ENCODE peak calls at places on chromosomes 16 and 17, in six cellular contexts. K is A549, X is tibial artery, Y is suprapubic skin, E is upper lobe of right lung, W is Peyer's patch. D is an unnamed sample. For H3K4me1, the result is how much of the 10 kb centered on the place peaks cover.

GRCh38 chr17:38476549-38476948 is 48.3 kb downstream of the ARHGAP23 start:
- DNase-seq in K (no peak), X (no peak), Y (no peak), E (no peak), W (no peak), D (peak)

GRCh38 chr16:28616636-28617035 is 6.8 kb upstream of the SULT1A1 start:
- DNase-seq in K (no peak), X (no peak), Y (no peak), E (no peak), W (no peak), D (peak)

GRCh38 chr17:77374170-77374936 is 233.6 kb downstream of the SEC14L1 start:
- DNase-seq in K (no peak), X (peak), Y (peak), E (peak), W (peak), D (peak)

GRCh38 chr17:44350733-44351226 is 5.7 kb downstream of the GRN start:
- DNase-seq in K (peak), X (no peak), Y (no peak), E (peak), W (peak), D (peak)

GRCh38 chr16:86034421-86034919 is 135.5 kb downstream of the IRF8 start:
- DNase-seq in K (no peak), X (peak), Y (no peak), E (peak), W (peak), D (no peak)

GRCh38 chr17:64077409-64077808 is 52.5 kb downstream of the ERN1 start:
- DNase-seq in K (no peak), X (no peak), Y (no peak), E (peak), W (no peak), D (no peak)

GRCh38 chr16:52439750-52440149 is 107.2 kb downstream of the TOX3 start:
- DNase-seq in K (no peak), X (no peak), Y (no peak), E (no peak), W (no peak), D (no peak)

GRCh38 chr16:57029161-57030160 is 40.1 kb downstream of the NLRC5 start:
- DNase-seq in K (no peak), X (no peak), Y (no peak), E (no peak), W (no peak), D (no peak)

GRCh38 chr16:528111-529011 is 849 bp downstream of the CAPN15 start:
- DNase-seq in K (no peak), X (no peak), Y (no peak), E (no peak), W (peak), D (peak)

GRCh38 chr16:14186007-14186953 is 115.2 kb downstream of the MRTFB start:
- DNase-seq in K (no peak), X (peak), Y (no peak), E (no peak), W (no peak), D (peak)

GRCh38 chr17:11035681-11036080 is 197.8 kb upstream of the PIRT start:
- DNase-seq in K (no peak), X (no peak), Y (no peak), E (no peak), W (no peak), D (no peak)

GRCh38 chr16:31001507-31002251 is 8.8 kb downstream of the STX1B start:
- DNase-seq in K (no peak), X (no peak), Y (no peak), E (no peak), W (no peak), D (no peak)

GRCh38 chr16:29141586-29142324 is 156.9 kb downstream of the LAT start:
- DNase-seq in K (no peak), X (peak), Y (peak), E (peak), W (peak), D (no peak)

GRCh38 chr17:38703742-38704644 is 1.1 kb upstream of the MLLT6 start:
- DNase-seq in K (no peak), X (peak), Y (peak), E (peak), W (peak), D (peak)

GRCh38 chr16:15601212-15601879 is 41.6 kb downstream of the MARF1 start:
- DNase-seq in K (no peak), X (no peak), Y (no peak), E (no peak), W (no peak), D (peak)
- H3K27ac ChIP-seq in K (no peak), X (no peak), Y (no peak), E (no peak), W (no peak), D (no peak)

GRCh38 chr16:74605332-74605731 is 1.6 kb downstream of the GLG1 start:
- DNase-seq in K (no peak), X (no peak), Y (no peak), E (no peak), W (no peak), D (no peak)
- H3K4me1 ChIP-seq in K (under half), X (under half), Y (under half), E (under half), W (under half), D (under half)

GRCh38 chr16:5438591-5438990 is 341.0 kb upstream of the EEF2KMT start:
- DNase-seq in K (no peak), X (no peak), Y (no peak), E (no peak), W (no peak), D (no peak)

GRCh38 chr16:5444181-5444580 is 346.6 kb upstream of the EEF2KMT start:
- DNase-seq in K (no peak), X (no peak), Y (no peak), E (no peak), W (no peak), D (no peak)

GRCh38 chr16:5446623-5447240 is 349.1 kb upstream of the EEF2KMT start:
- DNase-seq in K (no peak), X (no peak), Y (no peak), E (no peak), W (no peak), D (no peak)

GRCh38 chr16:5442986-5443385 is 345.4 kb upstream of the EEF2KMT start:
- DNase-seq in K (no peak), X (no peak), Y (no peak), E (no peak), W (no peak), D (no peak)

DNA sequence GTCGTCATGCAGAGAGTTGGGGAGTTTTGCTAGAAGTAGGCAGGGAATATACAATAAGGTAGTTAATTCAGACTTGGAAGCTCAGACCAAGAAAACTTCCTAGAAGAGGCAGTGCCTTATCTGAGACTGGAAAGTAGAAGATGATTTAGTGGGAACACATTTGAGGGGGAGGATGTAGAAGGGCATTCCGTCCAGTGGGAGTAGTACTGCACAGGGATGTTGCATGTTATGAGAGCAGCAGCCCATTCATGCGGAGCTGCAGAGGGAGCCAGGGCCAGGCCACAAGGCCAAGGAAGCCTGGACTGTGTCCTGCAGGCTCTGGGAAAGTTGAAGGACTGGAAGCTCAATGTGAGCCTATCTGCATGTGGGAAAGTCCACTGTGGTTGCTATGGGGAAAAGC is 344.5 kb upstream of the EEF2KMT start:
- DNase-seq in K (no peak), X (no peak), Y (no peak), E (no peak), W (no peak), D (no peak)
- H3K27ac ChIP-seq in K (no peak), X (no peak), Y (no peak), E (no peak), W (no peak), D (no peak)

GRCh38 chr16:81460075-81460474 is 15.5 kb downstream of the CMIP start:
- DNase-seq in K (no peak), X (no peak), Y (no peak), E (no peak), W (no peak), D (no peak)
- H3K4me1 ChIP-seq in K (half or more), X (under half), Y (under half), E (half or more), W (under half), D (under half)

GRCh38 chr17:81202318-81202717 is 20.4 kb downstream of the CEP131 start:
- DNase-seq in K (no peak), X (no peak), Y (no peak), E (no peak), W (no peak), D (no peak)
- H3K27ac ChIP-seq in K (no peak), X (no peak), Y (no peak), E (no peak), W (no peak), D (no peak)

DNA sequence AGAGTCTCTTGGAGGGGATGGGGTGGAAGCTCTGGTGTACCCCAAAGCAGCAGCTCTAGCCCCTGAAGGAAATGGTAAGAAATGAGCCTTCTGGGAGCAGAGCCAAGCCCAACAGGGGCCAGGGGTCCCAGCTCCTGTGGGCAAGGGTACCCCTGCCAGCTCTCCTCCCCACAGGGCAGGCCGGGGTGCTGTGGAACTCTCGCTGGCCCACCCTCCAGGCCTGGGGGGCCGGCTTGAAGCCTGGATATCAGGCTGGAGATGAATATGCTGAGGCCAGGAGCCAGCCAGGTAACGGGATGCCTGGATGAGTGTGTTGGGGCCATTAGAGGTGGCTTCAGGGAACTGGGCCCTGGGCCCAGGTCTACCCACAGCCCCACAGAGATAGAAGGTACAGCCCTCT is 12.2 kb upstream of the CLDN9 start:
- DNase-seq in K (no peak), X (no peak), Y (no peak), E (no peak), W (no peak), D (no peak)
- H3K4me1 ChIP-seq in K (under half), X (under half), Y (under half), E (under half), W (under half), D (under half)

DNA sequence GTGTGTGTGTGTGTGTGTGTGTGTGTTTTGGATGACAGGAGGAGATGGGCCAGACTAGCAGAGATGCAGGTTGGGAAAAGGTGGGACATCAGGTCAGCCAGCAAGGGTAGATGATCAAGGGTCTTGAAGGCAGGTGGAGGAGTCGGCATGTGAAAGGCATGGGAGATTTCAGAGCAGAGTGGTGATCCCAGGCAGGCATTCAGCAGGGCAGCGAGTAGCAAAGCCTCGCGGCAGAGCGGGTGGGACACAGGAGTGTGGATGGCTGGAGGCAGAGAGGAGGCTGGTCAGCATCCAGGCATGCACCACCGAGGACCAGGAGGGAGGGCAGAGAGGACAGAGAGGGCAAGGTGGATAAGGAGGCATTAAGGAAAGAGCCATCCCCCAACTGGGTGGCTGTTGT is 75.0 kb upstream of the RPL38 start:
- DNase-seq in K (no peak), X (no peak), Y (peak), E (peak), W (no peak), D (no peak)
- H3K27ac ChIP-seq in K (no peak), X (no peak), Y (no peak), E (no peak), W (no peak), D (no peak)

D was measured in cardiac muscle cell.